ENCODE peak calls at places on chromosomes 6 and 20, in ten cellular contexts. D is MCF 10A; F is neuronal stem cell; Z is CD8-positive, alpha-beta memory T cell; H is ureter; O is activated CD4-positive, alpha-beta memory T cell treated with anti-CD3 and anti-CD28 coated beads for 36 hours; V is hippocampal formation; R is AG10803; I is aorta; N is activated CD4-positive, alpha-beta T cell treated with anti-CD3 and anti-CD28 coated beads for 36 hours. Y is an unnamed sample.

GRCh38 chr20:37920270-37920669 is 17.3 kb downstream of the VSTM2L start:
- DNase-seq in Z (no peak), N (peak; percentile 66), R (no peak), V (no peak), H (no peak), D (no peak), I (no peak), F (no peak), O (peak; percentile 52), Y (peak; percentile 20)

GRCh38 chr20:44388466-44389023 is 33.0 kb downstream of the HNF4A start:
- DNase-seq in N (peak; percentile 91), Z (peak; percentile 39), F (peak; percentile 62), H (peak; percentile 54), D (peak; percentile 81), O (peak; percentile 84), R (peak; percentile 70), V (no peak), I (peak; percentile 88), Y (peak; percentile 90)

GRCh38 chr6:136077834-136078576 is 172.1 kb downstream of the MTFR2 start:
- DNase-seq in O (no peak), I (no peak), Z (no peak), F (no peak), D (no peak), N (no peak), V (no peak), R (peak; percentile 98), H (no peak), Y (no peak)

GRCh38 chr6:48919555-48919954 is 543.5 kb downstream of the MMUT start:
- DNase-seq in H (no peak), V (no peak), Z (no peak), D (no peak), O (no peak), N (no peak), R (no peak), I (no peak), F (no peak), Y (no peak)

GRCh38 chr6:21996425-21997207 is 300.2 kb downstream of the PRL start:
- DNase-seq in Z (no peak), H (no peak), R (no peak), F (no peak), V (no peak), O (no peak), N (no peak), D (no peak), I (no peak), Y (no peak)

GRCh38 chr6:11772109-11772830 is 6.3 kb downstream of the ADTRP start:
- DNase-seq in H (no peak), Z (no peak), I (no peak), F (no peak), N (peak; percentile 35), V (no peak), D (peak; percentile 96), R (peak; percentile 94), O (peak; percentile 30), Y (peak; percentile 46)

GRCh38 chr6:16901777-16902176 is 140.5 kb upstream of the ATXN1 start:
- DNase-seq in H (peak; percentile 64), F (no peak), O (no peak), N (no peak), Z (no peak), I (peak; percentile 82), V (no peak), R (peak; percentile 79), D (peak; percentile 86), Y (no peak)

GRCh38 chr6:2990932-2991506 is 8.7 kb upstream of the NQO2 start:
- DNase-seq in I (no peak), F (no peak), V (peak; percentile 40), O (no peak), N (no peak), H (peak; percentile 28), R (no peak), D (no peak), Z (no peak), Y (no peak)

GRCh38 chr6:166456360-166457156 is 73.8 kb upstream of the MPC1 start:
- DNase-seq in V (no peak), H (no peak), I (no peak), N (no peak), D (peak; percentile 13), F (no peak), R (no peak), Z (no peak), O (no peak), Y (no peak)

GRCh38 chr20:44018684-44019637 is 104.3 kb downstream of the TOX2 start:
- DNase-seq in Z (no peak), N (no peak), D (no peak), R (peak; percentile 11), I (peak; percentile 68), V (no peak), O (no peak), F (no peak), H (no peak), Y (no peak)

Y was measured in activated naive CD4-positive, alpha-beta T cell treated with anti-CD3 and anti-CD28 coated beads for 36 hours.